ENCODE peak calls at places on chromosomes 4 and X, in eight cellular contexts. M, U, C, A, N, V, T and D are unnamed samples. For H3K9me3, the result is how much of the 10 kb centered on the place peaks cover.

GRCh38 chr4:54100607-54101189 is 735 bp downstream of the GSX2 start:
- DNase-seq in U (no peak), M (no peak), T (peak), N (no peak), C (peak), V (no peak), A (peak), D (no peak)

GRCh38 chr4:90025248-90025647 is 101.9 kb upstream of the CCSER1 start:
- DNase-seq in A (no peak), C (no peak), V (no peak), N (no peak), T (no peak), U (no peak), M (no peak), D (no peak)

GRCh38 chr4:168844261-168845039 is 165.6 kb downstream of the CBR4 start:
- DNase-seq in A (no peak), U (no peak), C (no peak), V (no peak), M (no peak), T (no peak), N (no peak), D (no peak)

GRCh38 chrX:91434351-91435168 is at the start of gene PABPC5:
- DNase-seq in U (peak), A (peak), M (no peak), T (peak), C (peak), V (no peak), N (peak), D (no peak)

GRCh38 chr4:83438719-83439118 is 16.9 kb downstream of the HELQ start:
- DNase-seq in T (no peak), A (no peak), U (no peak), N (no peak), M (no peak), C (no peak), V (no peak), D (no peak)

GRCh38 chrX:107823456-107823855 is 2.2 kb upstream of the MID2 start:
- DNase-seq in C (no peak), A (no peak), U (no peak), T (no peak), M (no peak), V (no peak), N (no peak), D (no peak)

GRCh38 chr4:18524667-18525066 is 503.1 kb upstream of the LCORL start:
- DNase-seq in T (no peak), V (no peak), C (no peak), A (no peak), U (no peak), M (no peak), N (no peak), D (no peak)

GRCh38 chr4:112141366-112142138 is 3.7 kb upstream of the FAM241A start:
- DNase-seq in U (no peak), C (no peak), T (no peak), N (no peak), M (no peak), V (no peak), A (no peak), D (no peak)

GRCh38 chrX:120753413-120754251 is 122.0 kb downstream of the CT47B1 start:
- DNase-seq in M (no peak), U (peak), N (no peak), T (no peak), C (no peak), A (no peak), V (no peak), D (no peak)

GRCh38 chrX:23901805-23902204 is 5.9 kb downstream of the APOO start:
- DNase-seq in N (peak), A (no peak), T (peak), C (no peak), U (peak), M (peak), V (no peak), D (no peak)

GRCh38 chrX:24259544-24260240 is 54.2 kb downstream of the SUPT20HL2 start:
- DNase-seq in T (peak), N (peak), C (no peak), A (no peak), U (peak), V (no peak), M (peak), D (no peak)

GRCh38 chrX:15686818-15687685 is 22.4 kb upstream of the CLTRN start:
- DNase-seq in V (no peak), N (peak), C (no peak), U (peak), A (no peak), M (peak), T (peak), D (no peak)

GRCh38 chrX:67607436-67607835 is 63.6 kb downstream of the AR start:
- DNase-seq in A (no peak), C (no peak), T (no peak), N (no peak), U (no peak), V (no peak), M (no peak), D (no peak)

GRCh38 chrX:149286940-149287349 is 218.2 kb downstream of the IDS start:
- DNase-seq in M (peak), N (peak), V (no peak), A (no peak), U (peak), C (no peak), T (peak), D (peak)

GRCh38 chr4:166670341-166670740 is 564.0 kb downstream of the SPOCK3 start:
- DNase-seq in N (no peak), U (no peak), T (no peak), V (no peak), C (no peak), A (no peak), M (no peak), D (no peak)

GRCh38 chr4:78864405-78865024 is 74.7 kb downstream of the PAQR3 start:
- DNase-seq in T (peak), V (no peak), M (peak), A (no peak), U (no peak), N (peak), C (no peak), D (peak)

DNA sequence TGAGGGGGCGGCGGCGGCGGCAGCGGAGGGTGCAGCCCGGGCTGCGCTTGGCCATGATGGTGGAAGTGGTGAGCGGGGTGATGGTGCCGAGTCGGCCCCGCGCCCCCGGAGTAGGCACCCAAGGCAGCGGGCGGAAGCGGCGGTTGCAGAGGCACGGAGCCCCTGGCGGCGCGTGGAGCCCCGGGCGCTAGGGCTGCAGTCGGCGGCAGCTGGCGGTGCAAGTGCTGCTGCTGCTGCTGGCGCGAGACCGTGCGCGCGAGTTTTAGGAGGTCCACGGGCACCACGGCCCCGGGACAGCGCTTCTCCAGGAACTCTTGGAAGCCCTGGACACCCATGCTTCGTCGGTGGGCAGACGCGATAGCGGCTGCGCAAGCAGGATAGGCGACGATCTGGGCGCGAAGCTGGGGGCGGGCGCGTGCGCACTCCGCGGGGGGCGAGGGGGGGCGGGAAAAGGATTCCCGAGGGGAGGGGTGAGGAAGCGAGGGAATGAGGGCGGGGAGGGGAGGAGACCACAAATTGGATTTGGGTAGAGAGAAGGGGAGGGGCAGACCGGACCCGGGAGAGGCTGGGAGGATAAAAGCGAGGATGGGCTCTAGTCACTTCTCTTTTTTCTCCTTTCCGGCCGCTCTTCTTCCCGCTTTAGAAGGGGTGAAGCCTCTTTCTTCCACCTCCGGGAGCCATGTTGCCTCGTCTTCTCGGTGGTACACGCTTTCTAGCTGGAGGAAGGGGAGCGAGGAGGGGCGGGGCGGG is at the start of gene FAM120C:
- DNase-seq in A (peak), U (peak), N (peak), C (peak), M (peak), T (peak), V (peak), D (no peak)
- TF ChIP-seq POLR2AphosphoS5 in A (peak), U (peak), N (no peak), C (peak), M (no peak), T (peak), V (peak), D (peak)

DNA sequence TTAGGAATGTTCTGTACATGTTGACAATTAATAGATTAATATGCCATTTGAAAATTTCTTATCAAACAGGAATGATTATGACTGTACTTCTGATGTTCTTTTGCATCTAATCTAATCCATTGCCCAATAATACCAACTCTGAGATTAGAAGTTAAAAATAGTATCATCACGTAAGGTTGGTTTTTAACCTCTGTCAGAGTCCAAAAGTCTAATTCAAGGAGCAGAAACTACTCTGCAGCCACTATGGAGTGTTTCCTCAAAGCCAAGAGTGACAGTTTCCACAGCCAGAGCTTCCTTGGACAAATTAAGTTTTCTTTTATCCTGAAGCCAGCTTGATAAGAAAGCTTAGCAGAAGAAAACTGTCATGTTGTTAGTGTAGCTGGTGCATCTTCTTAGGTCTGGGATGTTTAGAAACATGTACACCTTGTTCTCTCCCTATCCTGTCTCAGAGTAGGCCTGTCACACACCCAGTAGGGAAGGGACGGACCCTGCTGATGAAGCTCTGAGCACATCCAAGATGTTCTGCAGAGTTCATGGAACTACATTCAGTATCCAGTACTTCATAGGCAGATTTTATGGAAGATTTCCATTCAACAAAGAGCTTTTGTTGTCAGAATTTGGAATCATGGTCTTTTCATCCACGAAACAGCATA is 20.4 kb upstream of the PI4K2B start:
- DNase-seq in N (no peak), U (no peak), V (no peak), M (no peak), T (no peak), A (no peak), C (no peak), D (no peak)
- H3K9me3 ChIP-seq in N (under half), U (under half), V (under half), M (under half), T (under half), A (under half), C (under half), D (under half)

GRCh38 chrX:154032156-154032555 is 12.5 kb upstream of the IRAK1 start:
- DNase-seq in C (no peak), A (peak), U (no peak), V (no peak), N (no peak), T (no peak), M (no peak), D (no peak)

GRCh38 chrX:154030715-154031305 is 11.1 kb upstream of the IRAK1 start:
- DNase-seq in N (no peak), C (no peak), T (no peak), A (peak), V (no peak), M (no peak), U (no peak), D (no peak)

GRCh38 chrX:154029439-154029838 is 9.7 kb upstream of the IRAK1 start:
- DNase-seq in M (peak), C (no peak), V (no peak), N (no peak), A (peak), T (no peak), U (peak), D (no peak)

GRCh38 chrX:154028502-154029184 is 8.9 kb upstream of the IRAK1 start:
- DNase-seq in M (no peak), C (no peak), V (no peak), A (peak), T (no peak), N (no peak), U (peak), D (no peak)

DNA sequence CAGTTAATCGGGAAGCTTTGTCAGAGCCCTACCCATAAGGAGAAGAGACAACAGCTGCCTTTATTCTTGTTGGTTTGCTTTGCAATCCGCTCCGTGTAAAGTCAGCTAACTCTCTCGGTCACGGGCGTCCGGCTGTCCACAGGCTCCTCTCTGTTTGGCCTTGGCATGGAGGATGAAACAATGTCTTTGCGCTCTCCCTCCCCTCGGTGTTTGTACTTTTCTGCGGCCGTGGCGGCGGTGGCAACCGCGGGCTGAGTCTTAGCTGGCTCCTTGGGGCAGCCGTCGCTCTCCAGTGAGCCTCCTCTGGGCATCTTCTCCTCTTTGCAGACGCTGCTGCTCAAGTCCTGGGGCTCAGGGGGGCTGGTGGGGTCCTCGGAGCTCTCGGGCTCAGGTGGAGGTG is 10.6 kb upstream of the IRAK1 start:
- DNase-seq in C (no peak), V (no peak), A (no peak), N (no peak), U (no peak), M (no peak), T (no peak), D (no peak)
- H3K27ac ChIP-seq in C (no peak), V (no peak), A (no peak), N (no peak), U (no peak), M (no peak), T (no peak), D (no peak)

GRCh38 chr4:102027961-102028360 is 237.4 kb downstream of the BANK1 start:
- DNase-seq in A (no peak), V (no peak), N (no peak), T (no peak), U (no peak), M (no peak), C (no peak), D (no peak)

GRCh38 chr4:102022343-102022742 is 231.8 kb downstream of the BANK1 start:
- DNase-seq in M (no peak), C (no peak), A (no peak), N (no peak), V (no peak), U (no peak), T (no peak), D (no peak)
- TF ChIP-seq POLR2AphosphoS5 in M (no peak), C (no peak), A (no peak), N (no peak), V (no peak), U (no peak), T (no peak), D (no peak)

GRCh38 chrX:418927-419729 is 32.4 kb upstream of the PPP2R3B start:
- DNase-seq in U (no peak), V (no peak), N (no peak), A (no peak), T (no peak), C (no peak), M (no peak), D (no peak)

GRCh38 chrX:421646-422325 is 35.1 kb upstream of the PPP2R3B start:
- DNase-seq in U (no peak), M (no peak), N (no peak), C (no peak), T (no peak), V (no peak), A (no peak), D (no peak)

GRCh38 chrX:425056-425455 is 38.3 kb upstream of the PPP2R3B start:
- DNase-seq in M (no peak), A (no peak), U (no peak), T (no peak), C (no peak), N (no peak), V (no peak), D (no peak)

DNA sequence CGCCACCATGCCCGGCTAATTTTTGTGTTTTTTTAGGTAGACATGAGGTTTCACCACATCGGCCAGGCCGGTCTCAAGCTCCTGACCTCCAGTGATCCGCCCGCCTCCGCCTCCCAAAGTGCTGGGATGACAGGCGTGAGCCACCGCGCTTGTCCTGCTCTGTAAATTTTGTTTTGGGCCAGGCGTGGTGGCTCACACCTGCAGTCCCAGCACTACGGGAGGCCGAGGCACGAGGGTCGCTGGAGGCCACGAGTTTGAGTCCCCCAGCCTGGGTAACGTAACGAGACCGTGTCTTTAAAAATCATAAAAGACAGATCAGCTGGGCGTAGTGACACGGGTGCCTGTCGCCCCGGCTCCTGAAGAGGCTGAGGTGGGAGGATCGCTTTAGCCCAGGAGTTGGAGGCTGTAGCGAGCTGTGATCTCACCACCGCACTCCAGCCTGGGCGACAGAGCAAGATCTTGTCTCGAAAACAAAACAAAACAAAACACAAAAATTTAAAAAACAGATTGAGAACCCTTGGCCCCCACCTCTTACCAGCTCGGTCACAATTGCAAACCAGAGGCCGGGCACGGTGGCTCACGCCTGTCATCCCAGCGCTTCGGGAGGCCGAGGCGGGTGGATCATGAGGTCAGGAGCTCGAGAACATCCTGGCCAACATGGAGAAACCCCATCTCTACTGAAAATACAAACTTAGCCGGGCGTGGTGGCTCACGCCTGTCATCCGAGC is 34.0 kb upstream of the PPP2R3B start:
- DNase-seq in U (no peak), C (no peak), T (no peak), A (no peak), N (no peak), M (no peak), V (no peak), D (no peak)
- H3K9me3 ChIP-seq in U (under half), C (under half), T (under half), A (under half), N (under half), M (under half), V (under half), D (under half)

GRCh38 chr4:5755161-5755560 is 44.2 kb downstream of the EVC start:
- DNase-seq in T (no peak), N (no peak), M (no peak), V (no peak), C (no peak), U (no peak), A (no peak), D (no peak)
- H3K27ac ChIP-seq in T (no peak), N (no peak), M (no peak), V (no peak), C (no peak), U (no peak), A (no peak), D (no peak)